ENCODE peak calls at places on chromosomes 1 and 21, in seven cellular contexts. Z is lower lobe of right lung, M is fibroblast of lung, N is HFF-Myc, P is AG04450, B is choroid plexus epithelial cell, C is pancreas. W is an unnamed sample.

GRCh38 chr1:56496158-56496557 is 83.2 kb downstream of the PLPP3 start:
- DNase-seq in P (no peak), M (no peak), N (no peak), B (peak; percentile 22), C (no peak), Z (no peak), W (no peak)

GRCh38 chr21:46082638-46083270 is 15.2 kb upstream of the COL6A2 start:
- DNase-seq in B (no peak), C (no peak), Z (no peak), M (no peak), N (no peak), P (no peak), W (no peak)

GRCh38 chr1:223811634-223812101 is 34.1 kb downstream of the TP53BP2 start:
- DNase-seq in Z (no peak), P (no peak), B (peak; percentile 72), N (no peak), M (peak; percentile 37), C (no peak), W (no peak)

GRCh38 chr21:45997495-45998275 is 16.1 kb downstream of the COL6A1 start:
- DNase-seq in C (peak; percentile 30), Z (peak; percentile 43), M (no peak), B (no peak), P (no peak), N (no peak), W (no peak)

GRCh38 chr1:193434319-193434718 is 247.9 kb upstream of the B3GALT2 start:
- DNase-seq in C (no peak), B (peak; percentile 91), M (peak; percentile 60), N (no peak), P (no peak), Z (no peak), W (no peak)

GRCh38 chr1:51210055-51210454 is 26.0 kb upstream of the RNF11 start:
- DNase-seq in N (no peak), B (no peak), C (no peak), M (no peak), Z (no peak), P (no peak), W (no peak)

GRCh38 chr1:52237430-52237829 is 95.5 kb downstream of the ZFYVE9 start:
- DNase-seq in B (peak; percentile 75), C (no peak), N (peak; percentile 21), Z (no peak), P (peak; percentile 11), M (peak; percentile 91), W (no peak)

GRCh38 chr21:28605138-28605537 is 387.5 kb downstream of the LTN1 start:
- DNase-seq in B (no peak), Z (no peak), P (no peak), N (no peak), M (no peak), C (no peak), W (no peak)

GRCh38 chr1:28326980-28327379 is 1.9 kb upstream of the MED18 start:
- DNase-seq in P (no peak), B (no peak), C (no peak), Z (no peak), M (no peak), N (no peak), W (no peak)

GRCh38 chr21:42234464-42235241 is 15.7 kb downstream of the ABCG1 start:
- DNase-seq in N (no peak), M (peak; percentile 40), B (peak; percentile 59), Z (peak; percentile 84), P (no peak), C (peak; percentile 73), W (peak; percentile 47)

GRCh38 chr1:93317943-93318342 is 27.8 kb upstream of the DR1 start:
- DNase-seq in Z (no peak), N (no peak), C (no peak), B (no peak), M (no peak), P (no peak), W (no peak)

GRCh38 chr1:89547563-89548485 is 23.2 kb downstream of the LRRC8B start:
- DNase-seq in Z (no peak), B (peak; percentile 62), P (no peak), M (peak; percentile 80), N (no peak), C (peak; percentile 19), W (no peak)

GRCh38 chr1:17922833-17923232 is 167.7 kb downstream of the ACTL8 start:
- DNase-seq in P (no peak), Z (no peak), C (no peak), B (peak; percentile 63), M (peak; percentile 11), N (no peak), W (peak; percentile 37)

DNA sequence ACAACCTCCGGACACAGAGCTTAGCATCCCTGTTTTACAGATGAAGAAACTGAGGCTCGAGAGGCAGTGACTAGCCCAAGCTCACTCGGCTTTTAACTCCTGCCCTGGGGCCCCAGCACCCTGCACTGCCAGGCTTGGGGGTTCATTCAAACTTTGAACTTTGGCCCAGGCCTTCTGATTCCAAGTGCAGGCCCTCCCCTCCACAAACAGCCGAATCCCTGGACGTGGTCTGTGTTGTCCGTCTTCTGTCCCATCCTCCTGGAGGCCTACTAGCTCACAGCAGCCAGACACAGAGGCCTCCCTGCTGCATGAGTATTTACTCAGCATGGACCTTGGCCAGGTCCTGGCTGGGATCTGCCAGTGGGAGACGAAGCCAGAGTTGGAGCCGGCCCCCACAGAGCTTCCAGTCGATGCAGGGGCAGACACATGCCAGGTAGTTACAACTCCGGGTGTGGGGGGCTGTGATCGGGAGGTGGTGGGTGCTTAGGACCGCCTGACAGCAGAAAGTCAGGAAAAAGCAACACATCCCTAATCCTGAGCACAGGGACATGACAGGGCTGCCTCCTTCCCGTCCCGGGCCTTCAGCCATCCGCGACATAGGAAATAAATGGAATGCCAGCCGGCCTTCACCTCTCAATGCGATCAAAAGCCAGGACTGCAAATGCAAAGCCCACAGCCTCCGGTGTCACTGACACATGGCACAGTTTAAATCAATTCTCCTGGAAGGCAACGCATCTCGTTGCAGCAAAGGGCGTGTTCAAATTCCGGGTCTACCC is 7.4 kb downstream of the IFFO2 start:
- DNase-seq in C (peak; percentile 66), P (no peak), N (no peak), Z (peak; percentile 51), B (peak; percentile 61), M (peak; percentile 91), W (peak; percentile 58)
- TF ChIP-seq CTCF in C (no peak), P (peak; percentile 7), N (no peak), Z (no peak), B (peak; percentile 13), M (peak; percentile 11), W (peak; percentile 1)

GRCh38 chr1:215003686-215004085 is 78.9 kb upstream of the KCNK2 start:
- DNase-seq in Z (no peak), B (no peak), N (no peak), C (no peak), M (no peak), P (no peak), W (peak; percentile 50)

GRCh38 chr1:215004121-215004837 is 78.3 kb upstream of the KCNK2 start:
- DNase-seq in C (no peak), P (no peak), M (no peak), N (peak; percentile 59), B (no peak), Z (no peak), W (no peak)

GRCh38 chr1:215005078-215005477 is 77.5 kb upstream of the KCNK2 start:
- DNase-seq in Z (no peak), N (peak; percentile 74), B (peak; percentile 50), M (no peak), C (no peak), P (no peak), W (no peak)

GRCh38 chr1:215007880-215008279 is 74.7 kb upstream of the KCNK2 start:
- DNase-seq in P (no peak), M (no peak), B (no peak), N (no peak), Z (no peak), C (no peak), W (no peak)

GRCh38 chr1:215005656-215006335 is 76.7 kb upstream of the KCNK2 start:
- DNase-seq in M (no peak), B (peak; percentile 27), C (no peak), Z (no peak), P (no peak), N (no peak), W (no peak)
- H3K4me3 ChIP-seq in M (no peak overlapping the region), B (peak overlapping the region; percentile 36), C (no peak overlapping the region), Z (no peak overlapping the region), P (no peak overlapping the region), N (peak overlapping the region; percentile 44), W (no peak overlapping the region)

GRCh38 chr1:189619682-189620332 is 857.9 kb downstream of the BRINP3 start:
- DNase-seq in Z (no peak), C (no peak), P (peak; percentile 64), N (peak; percentile 2), M (peak; percentile 93), B (peak; percentile 91), W (no peak)
- TF ChIP-seq CTCF in Z (no peak), C (no peak), P (no peak), N (no peak), M (no peak), B (peak; percentile 27), W (no peak)

GRCh38 chr1:111198836-111199235 is 1.6 kb downstream of the DENND2D start:
- DNase-seq in Z (no peak), P (no peak), N (no peak), C (no peak), B (no peak), M (no peak), W (no peak)
- H3K4me3 ChIP-seq in Z (peak overlapping the region; percentile 57), P (no peak overlapping the region), N (no peak overlapping the region), C (no peak overlapping the region), B (no peak overlapping the region), M (no peak overlapping the region), W (no peak overlapping the region)

W was measured in Caco-2.